ENCODE peak calls at places on chromosomes 4 and X, in six cellular contexts. T is fibroblast of pulmonary artery, E is fibroblast of mammary gland, P is esophagus squamous epithelium, V is astrocyte, B is endothelial cell. R is an unnamed sample.

GRCh38 chr4:170990989-170991589 is 822.1 kb upstream of the GALNTL6 start:
- DNase-seq in T (no peak), E (peak), P (no peak), V (no peak), B (peak), R (no peak)

GRCh38 chrX:67543818-67544217 is at the start of gene AR:
- DNase-seq in T (peak), E (peak), P (no peak), V (peak), B (peak), R (peak)

GRCh38 chrX:18887177-18887820 is 96.6 kb downstream of the PHKA2 start:
- DNase-seq in T (no peak), E (no peak), P (no peak), V (no peak), B (no peak), R (peak)

GRCh38 chr4:32010221-32010620 is 1290.1 kb downstream of the PCDH7 start:
- DNase-seq in T (no peak), E (no peak), P (no peak), V (no peak), B (no peak), R (no peak)

GRCh38 chrX:133856819-133857218 is 128.6 kb downstream of the GPC3 start:
- DNase-seq in T (no peak), E (no peak), P (no peak), V (no peak), B (no peak), R (no peak)

GRCh38 chrX:11105080-11105479 is 6.1 kb upstream of the HCCS start:
- DNase-seq in T (peak), E (peak), P (no peak), V (peak), B (no peak), R (peak)

GRCh38 chr4:86015412-86016350 is 344.2 kb downstream of the MAPK10 start:
- DNase-seq in T (no peak), E (peak), P (no peak), V (peak), B (no peak), R (peak)

GRCh38 chr4:156734965-156735895 is 236.4 kb downstream of the PDGFC start:
- DNase-seq in T (no peak), E (peak), P (no peak), V (peak), B (no peak), R (peak)

GRCh38 chrX:13487731-13488505 is 81.5 kb upstream of the EGFL6 start:
- DNase-seq in T (peak), E (peak), P (no peak), V (peak), B (peak), R (peak)

GRCh38 chr4:85570388-85570787 is 95.4 kb downstream of the ARHGAP24 start:
- DNase-seq in T (no peak), E (no peak), P (no peak), V (no peak), B (no peak), R (no peak)

GRCh38 chrX:40459576-40460158 is 121.1 kb upstream of the ATP6AP2 start:
- DNase-seq in T (no peak), E (no peak), P (no peak), V (no peak), B (no peak), R (no peak)

GRCh38 chrX:130700629-130701028 is 202.4 kb downstream of the ENOX2 start:
- DNase-seq in T (no peak), E (no peak), P (no peak), V (no peak), B (no peak), R (no peak)

GRCh38 chrX:46251755-46252154 is 293.5 kb downstream of the ZNF674 start:
- DNase-seq in T (peak), E (peak), P (no peak), V (peak), B (no peak), R (peak)

GRCh38 chr4:6193399-6193798 is 7.0 kb downstream of the JAKMIP1 start:
- DNase-seq in T (no peak), E (no peak), P (no peak), V (no peak), B (no peak), R (no peak)

GRCh38 chrX:122641826-122642225 is 542.3 kb upstream of the GRIA3 start:
- DNase-seq in T (no peak), E (peak), P (no peak), V (no peak), B (no peak), R (no peak)

GRCh38 chr4:153764611-153765368 is 5.0 kb upstream of the RNF175 start:
- DNase-seq in T (no peak), E (no peak), P (no peak), V (peak), B (no peak), R (no peak)

GRCh38 chrX:56033495-56034180 is 198.5 kb upstream of the KLF8 start:
- DNase-seq in T (no peak), E (no peak), P (no peak), V (no peak), B (no peak), R (no peak)

GRCh38 chr4:153207561-153207960 is 3.3 kb downstream of the TRIM2 start:
- DNase-seq in T (peak), E (peak), P (no peak), V (no peak), B (peak), R (peak)

GRCh38 chr4:1215347-1216075 is 33.4 kb downstream of the CTBP1 start:
- DNase-seq in T (no peak), E (peak), P (no peak), V (no peak), B (no peak), R (no peak)

GRCh38 chr4:80709082-80709869 is 321.2 kb upstream of the BMP3 start:
- DNase-seq in T (no peak), E (no peak), P (no peak), V (no peak), B (no peak), R (no peak)

GRCh38 chr4:168604496-168605373 is 107.9 kb downstream of the PALLD start:
- DNase-seq in T (peak), E (peak), P (no peak), V (peak), B (peak), R (peak)

GRCh38 chr4:77399831-77400230 is 205.8 kb upstream of the CXCL13 start:
- DNase-seq in T (no peak), E (no peak), P (no peak), V (no peak), B (no peak), R (no peak)

GRCh38 chrX:37910186-37910585 is 62.8 kb upstream of the DYNLT3 start:
- DNase-seq in T (no peak), E (no peak), P (no peak), V (peak), B (no peak), R (no peak)

GRCh38 chr4:159823743-159824142 is 720.9 kb downstream of the RAPGEF2 start:
- DNase-seq in T (no peak), E (no peak), P (no peak), V (peak), B (no peak), R (no peak)

GRCh38 chr4:8852118-8852704 is 19.4 kb downstream of the HMX1 start:
- DNase-seq in T (no peak), E (no peak), P (no peak), V (no peak), B (no peak), R (no peak)

GRCh38 chrX:70960728-70961127 is 29.8 kb upstream of the SLC7A3 start:
- DNase-seq in T (peak), E (no peak), P (no peak), V (no peak), B (no peak), R (peak)

GRCh38 chr4:145739840-145740239 is 59.9 kb downstream of the C4orf51 start:
- DNase-seq in T (peak), E (no peak), P (no peak), V (no peak), B (no peak), R (peak)

GRCh38 chr4:23225564-23225963 is 532.8 kb downstream of the GBA3 start:
- DNase-seq in T (no peak), E (no peak), P (no peak), V (no peak), B (no peak), R (no peak)

GRCh38 chrX:150692837-150693781 is at the start of gene MTMR1:
- DNase-seq in T (no peak), E (no peak), P (no peak), V (no peak), B (peak), R (peak)

GRCh38 chrX:31228909-31229308 is 157.1 kb upstream of the FTHL17 start:
- DNase-seq in T (no peak), E (no peak), P (no peak), V (no peak), B (no peak), R (no peak)

GRCh38 chr4:158873795-158874359 is 105.1 kb downstream of the FNIP2 start:
- DNase-seq in T (peak), E (peak), P (no peak), V (peak), B (no peak), R (peak)

GRCh38 chrX:153640736-153641574 is 6.0 kb upstream of the DUSP9 start:
- DNase-seq in T (no peak), E (no peak), P (no peak), V (no peak), B (no peak), R (no peak)

GRCh38 chr4:2931765-2932560 is 31.2 kb downstream of the NOP14 start:
- DNase-seq in T (no peak), E (no peak), P (peak), V (no peak), B (peak), R (no peak)
- TF ChIP-seq CTCF in T (no peak), E (no peak), P (no peak), V (no peak), B (no peak), R (no peak)

DNA sequence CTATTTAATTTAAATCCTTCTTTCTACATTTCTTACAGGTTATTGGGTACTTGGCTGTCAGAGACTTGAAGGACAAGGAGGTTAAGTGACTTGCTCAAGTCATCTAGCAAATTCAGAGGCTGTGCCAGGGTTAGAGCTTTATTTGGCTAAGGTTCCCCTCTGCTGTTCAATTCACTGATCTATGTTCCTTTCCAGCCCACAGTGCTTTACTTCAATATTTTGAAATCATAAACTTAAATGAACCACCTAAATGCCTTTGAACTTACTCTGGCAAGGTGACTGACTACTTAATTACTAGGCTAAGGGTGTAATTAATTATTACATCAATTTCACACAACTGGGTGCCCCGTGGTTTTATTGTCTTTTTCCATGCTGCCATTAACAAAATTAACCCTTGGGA is 288.7 kb downstream of the CAMK2D start:
- DNase-seq in T (no peak), E (peak), P (no peak), V (no peak), B (no peak), R (no peak)
- TF ChIP-seq CTCF in T (no peak), E (no peak), P (no peak), V (no peak), B (no peak), R (no peak)

GRCh38 chrX:64570204-64570603 is 175.0 kb upstream of the MTMR8 start:
- DNase-seq in T (no peak), E (no peak), P (no peak), V (no peak), B (no peak), R (peak)
- TF ChIP-seq CTCF in T (no peak), E (no peak), P (peak), V (no peak), B (peak), R (peak)

GRCh38 chr4:130808492-130808891 is 1712.5 kb downstream of the C4orf33 start:
- DNase-seq in T (peak), E (peak), P (no peak), V (no peak), B (peak), R (peak)
- TF ChIP-seq CTCF in T (peak), E (peak), P (peak), V (peak), B (peak), R (peak)

GRCh38 chrX:77415161-77415560 is 32.0 kb upstream of the FGF16 start:
- DNase-seq in T (peak), E (peak), P (no peak), V (no peak), B (no peak), R (peak)
- TF ChIP-seq CTCF in T (peak), E (peak), P (no peak), V (no peak), B (no peak), R (peak)

DNA sequence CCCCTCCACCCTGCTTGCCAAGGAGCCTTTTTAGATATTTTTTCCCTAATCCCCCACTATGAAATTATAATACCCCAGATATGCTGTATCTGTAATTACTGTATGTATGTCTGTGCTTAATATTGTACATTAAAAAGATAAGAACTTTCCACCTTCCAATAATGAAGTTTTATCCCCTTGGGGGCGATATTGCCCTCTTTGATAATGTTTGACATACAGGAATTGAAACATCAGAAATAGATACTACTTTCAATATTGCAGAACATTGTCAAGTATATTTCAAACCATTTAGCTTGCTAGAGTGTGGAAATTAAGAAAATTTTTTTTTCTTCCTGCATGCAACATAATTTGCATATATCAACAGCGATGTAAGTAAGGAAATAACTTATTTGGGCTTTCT is 58.9 kb downstream of the NAF1 start:
- DNase-seq in T (peak), E (peak), P (no peak), V (peak), B (no peak), R (peak)
- TF ChIP-seq CTCF in T (peak), E (peak), P (peak), V (peak), B (peak), R (no peak)

GRCh38 chrX:28178206-28178605 is 197.0 kb upstream of the DCAF8L1 start:
- DNase-seq in T (no peak), E (no peak), P (no peak), V (no peak), B (no peak), R (no peak)

DNA sequence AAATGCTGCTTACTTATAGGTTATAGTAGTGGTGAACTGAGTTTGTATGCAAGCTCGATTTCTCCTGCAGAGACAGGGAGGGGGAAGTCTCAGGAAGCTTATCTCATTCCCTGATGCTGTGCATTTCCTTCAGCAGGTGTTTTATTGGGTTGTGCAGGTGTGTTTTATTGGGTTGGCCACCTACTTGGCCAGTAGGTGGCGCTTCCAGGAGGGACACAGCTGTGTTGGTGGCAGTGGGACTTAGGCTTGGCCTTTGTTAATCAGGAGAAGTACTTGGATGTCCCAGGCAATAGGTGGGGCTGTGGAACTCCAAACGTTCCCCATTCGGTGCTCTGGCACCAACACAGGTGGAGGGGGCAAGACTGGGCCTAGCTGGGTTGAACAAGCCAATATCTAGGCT is 196.0 kb upstream of the DCAF8L1 start:
- DNase-seq in T (no peak), E (no peak), P (no peak), V (no peak), B (peak), R (no peak)
- TF ChIP-seq CTCF in T (peak), E (no peak), P (peak), V (no peak), B (peak), R (peak)

GRCh38 chr4:46648088-46648744 is 258.3 kb upstream of the GABRA2 start:
- DNase-seq in T (peak), E (peak), P (no peak), V (no peak), B (peak), R (peak)
- TF ChIP-seq CTCF in T (peak), E (peak), P (peak), V (peak), B (peak), R (peak)

R was measured in cardiac fibroblast.